ENCODE peak calls at places on chromosomes 1 and 21, in four cellular contexts. Y, H, V and F are unnamed samples.

GRCh38 chr1:159334797-159335196 is 32.7 kb downstream of the FCER1A start:
- DNase-seq in Y (no peak), H (no peak), V (no peak), F (no peak)

GRCh38 chr1:9443913-9444445 is 95.3 kb upstream of the SLC25A33 start:
- DNase-seq in Y (no peak), H (peak), V (peak), F (no peak)

GRCh38 chr1:117655220-117655577 is 49.4 kb downstream of the TENT5C start:
- DNase-seq in Y (no peak), H (no peak), V (no peak), F (no peak)

GRCh38 chr1:33342041-33342723 is 21.3 kb upstream of the A3GALT2 start:
- DNase-seq in Y (peak), H (peak), V (no peak), F (peak)

GRCh38 chr21:34771512-34772028 is 102.8 kb downstream of the CLIC6 start:
- DNase-seq in Y (no peak), H (no peak), V (no peak), F (no peak)

GRCh38 chr1:10709646-10710045 is 86.8 kb downstream of the CASZ1 start:
- DNase-seq in Y (no peak), H (no peak), V (peak), F (no peak)

GRCh38 chr1:238951809-238952208 is 434.6 kb upstream of the CHRM3 start:
- DNase-seq in Y (peak), H (no peak), V (no peak), F (peak)

GRCh38 chr1:42735477-42736105 is 4.4 kb downstream of the CLDN19 start:
- DNase-seq in Y (no peak), H (no peak), V (no peak), F (no peak)

GRCh38 chr1:234517087-234517802 is 38.3 kb upstream of the TARBP1 start:
- DNase-seq in Y (no peak), H (no peak), V (no peak), F (no peak)

GRCh38 chr1:87956766-87957165 is 628.1 kb downstream of the LMO4 start:
- DNase-seq in Y (no peak), H (no peak), V (no peak), F (no peak)

GRCh38 chr1:33488624-33489023 is 16.2 kb downstream of the ZSCAN20 start:
- DNase-seq in Y (no peak), H (no peak), V (no peak), F (no peak)

GRCh38 chr1:97562096-97562495 is 358.7 kb downstream of the DPYD start:
- DNase-seq in Y (no peak), H (no peak), V (no peak), F (no peak)

GRCh38 chr1:22619252-22619651 is 17.2 kb upstream of the C1QA start:
- DNase-seq in Y (no peak), H (no peak), V (no peak), F (no peak)

GRCh38 chr1:53899206-53899628 is 5.2 kb downstream of the DIO1 start:
- DNase-seq in Y (no peak), H (peak), V (no peak), F (no peak)

GRCh38 chr1:48870596-48870995 is 93.9 kb upstream of the BEND5 start:
- DNase-seq in Y (no peak), H (no peak), V (no peak), F (peak)

GRCh38 chr1:11501906-11502485 is 23.0 kb downstream of the DISP3 start:
- DNase-seq in Y (no peak), H (no peak), V (peak), F (no peak)

GRCh38 chr1:77534456-77534855 is 148.0 kb downstream of the ZZZ3 start:
- DNase-seq in Y (no peak), H (no peak), V (no peak), F (no peak)

GRCh38 chr1:234610061-234610581 is at the start of gene IRF2BP2:
- DNase-seq in Y (peak), H (peak), V (peak), F (peak)

GRCh38 chr1:29639156-29639736 is 402.9 kb downstream of the PTPRU start:
- DNase-seq in Y (no peak), H (no peak), V (no peak), F (no peak)

GRCh38 chr1:223558512-223558911 is 107.0 kb downstream of the CAPN8 start:
- DNase-seq in Y (no peak), H (no peak), V (no peak), F (no peak)

GRCh38 chr21:38897532-38898421 is 92.0 kb downstream of the ETS2 start:
- DNase-seq in Y (no peak), H (no peak), V (no peak), F (no peak)

GRCh38 chr1:5811419-5811818 is 180.8 kb downstream of the NPHP4 start:
- DNase-seq in Y (no peak), H (no peak), V (peak), F (no peak)

GRCh38 chr1:8343464-8344001 is 25.6 kb downstream of the SLC45A1 start:
- DNase-seq in Y (no peak), H (peak), V (peak), F (no peak)

GRCh38 chr1:149917590-149918144 is at the start of gene SV2A:
- DNase-seq in Y (peak), H (peak), V (peak), F (no peak)

GRCh38 chr21:37557261-37557950 is 190.8 kb downstream of the DYRK1A start:
- DNase-seq in Y (no peak), H (no peak), V (no peak), F (no peak)

GRCh38 chr1:100539836-100540536 is 2.0 kb downstream of the GPR88 start:
- DNase-seq in Y (no peak), H (peak), V (peak), F (no peak)

GRCh38 chr1:235417101-235417697 is 50.0 kb downstream of the TBCE start:
- DNase-seq in Y (peak), H (peak), V (no peak), F (peak)

GRCh38 chr1:52552236-52552504 is 722 bp downstream of the TUT4 start:
- DNase-seq in Y (no peak), H (peak), V (no peak), F (peak)

GRCh38 chr1:52554756-52555155 is 1.9 kb upstream of the TUT4 start:
- DNase-seq in Y (no peak), H (no peak), V (no peak), F (no peak)

GRCh38 chr1:52553372-52554266 is 727 bp upstream of the TUT4 start:
- DNase-seq in Y (peak), H (peak), V (peak), F (peak)

GRCh38 chr1:52552505-52553371 is at the start of gene TUT4:
- DNase-seq in Y (peak), H (peak), V (peak), F (peak)

GRCh38 chr1:52554267-52554640 is 1.4 kb upstream of the TUT4 start:
- DNase-seq in Y (no peak), H (no peak), V (no peak), F (no peak)
- H3K4me3 ChIP-seq in Y (peak), H (peak), V (peak), F (peak)

GRCh38 chr1:116418091-116418830 is 45.2 kb downstream of the ATP1A1 start:
- DNase-seq in Y (peak), H (peak), V (peak), F (peak)

GRCh38 chr1:116415699-116416533 is 42.9 kb downstream of the ATP1A1 start:
- DNase-seq in Y (peak), H (no peak), V (no peak), F (peak)

GRCh38 chr1:116417678-116418077 is 44.6 kb downstream of the ATP1A1 start:
- DNase-seq in Y (no peak), H (no peak), V (no peak), F (no peak)

GRCh38 chr1:116415200-116415698 is 42.2 kb downstream of the ATP1A1 start:
- DNase-seq in Y (no peak), H (no peak), V (no peak), F (no peak)

GRCh38 chr1:116416854-116417513 is 43.9 kb downstream of the ATP1A1 start:
- DNase-seq in Y (no peak), H (no peak), V (no peak), F (no peak)
- H3K4me3 ChIP-seq in Y (no peak), H (peak), V (no peak), F (no peak)

DNA sequence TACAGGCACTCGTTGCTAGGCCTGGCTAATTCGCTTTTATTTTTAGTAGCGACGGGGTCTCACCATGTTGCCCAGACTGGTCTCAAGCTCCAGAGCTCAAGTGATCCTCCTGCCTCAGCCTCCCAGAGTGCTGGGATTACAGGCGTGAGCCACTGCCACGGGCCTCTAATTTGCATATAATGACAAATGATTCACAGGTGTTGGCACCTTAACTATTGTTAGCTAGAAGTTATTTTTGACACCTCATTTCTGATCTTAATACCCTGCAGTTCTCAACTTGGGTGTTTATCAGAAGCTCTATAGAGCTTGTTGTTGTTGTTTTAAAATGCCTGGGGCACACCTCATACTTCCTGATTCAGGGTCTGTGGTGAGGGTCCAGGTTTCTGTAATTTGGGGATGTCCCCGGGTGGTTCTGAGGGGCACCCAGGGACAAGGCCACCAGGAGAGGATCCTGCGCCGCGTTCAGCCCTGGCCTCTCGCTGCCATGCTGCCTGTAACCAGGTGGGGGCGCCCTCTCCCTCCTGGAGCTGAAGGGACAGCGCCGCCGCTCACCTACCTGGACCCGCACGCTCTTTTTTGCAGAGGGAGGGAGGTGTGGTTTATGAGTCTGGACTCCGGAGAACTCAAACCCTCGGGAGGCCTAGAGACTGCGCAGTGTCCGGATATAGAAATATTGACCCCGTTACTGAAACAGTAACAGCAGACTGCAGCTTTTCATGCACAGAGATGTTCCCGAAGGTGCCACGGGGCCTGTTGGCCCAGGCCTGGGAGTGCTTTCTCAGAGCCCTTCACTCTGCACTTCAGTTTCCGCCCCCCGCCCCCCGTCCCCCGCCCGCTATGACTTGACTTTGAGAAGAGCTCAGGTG is 23.0 kb upstream of the NEK2 start:
- DNase-seq in Y (peak), H (peak), V (peak), F (peak)
- H3K4me3 ChIP-seq in Y (no peak), H (no peak), V (peak), F (no peak)

DNA sequence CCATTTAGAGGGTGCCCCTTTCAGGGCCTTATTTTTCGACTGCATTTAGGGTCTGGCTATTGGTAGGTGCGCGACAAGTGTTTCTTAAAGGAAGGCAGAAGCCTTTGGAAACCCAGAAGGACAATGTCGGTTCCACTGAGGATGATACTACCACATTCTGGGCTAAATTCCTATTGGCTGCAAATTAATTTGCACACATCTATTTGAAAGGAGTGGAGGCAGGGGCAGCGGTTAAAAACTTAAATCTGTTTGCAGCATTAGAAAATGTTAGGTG is 1.1 kb downstream of the PATJ start:
- DNase-seq in Y (no peak), H (no peak), V (no peak), F (no peak)
- H3K4me3 ChIP-seq in Y (peak), H (peak), V (peak), F (peak)

GRCh38 chr21:15058718-15059316 is 6.0 kb downstream of the NRIP1 start:
- DNase-seq in Y (no peak), H (no peak), V (no peak), F (no peak)
- H3K4me3 ChIP-seq in Y (no peak), H (peak), V (no peak), F (no peak)

GRCh38 chr1:176552217-176552974 is 89.4 kb downstream of the PAPPA2 start:
- DNase-seq in Y (no peak), H (no peak), V (no peak), F (no peak)
- H3K4me3 ChIP-seq in Y (no peak), H (no peak), V (no peak), F (no peak)

GRCh38 chr1:55981015-55981635 is 598.2 kb downstream of the PLPP3 start:
- DNase-seq in Y (no peak), H (no peak), V (no peak), F (no peak)
- H3K4me3 ChIP-seq in Y (no peak), H (no peak), V (no peak), F (no peak)

DNA sequence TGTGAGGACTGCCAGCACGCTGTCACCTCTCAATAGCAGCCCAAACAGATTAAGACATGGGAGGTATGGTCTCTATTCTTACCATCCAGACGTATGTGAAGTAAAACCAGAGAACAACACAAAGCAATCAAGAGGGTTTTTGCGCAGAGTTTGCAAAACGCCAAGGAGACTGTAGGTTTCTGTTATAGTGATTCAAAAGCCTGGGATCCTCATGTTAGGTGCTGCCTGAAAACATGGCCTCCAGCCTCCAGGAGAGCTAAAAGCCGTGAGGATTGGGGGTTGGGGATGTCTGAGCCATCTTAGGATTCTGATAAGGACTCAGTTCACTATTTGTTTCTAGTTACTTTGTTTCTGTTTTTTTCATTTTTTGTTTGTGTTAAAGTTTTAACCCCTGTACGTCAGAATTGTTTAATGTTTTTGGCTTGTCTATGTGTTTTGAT is 4.2 kb upstream of the CCT8 start:
- DNase-seq in Y (no peak), H (no peak), V (no peak), F (no peak)
- H3K4me3 ChIP-seq in Y (no peak), H (peak), V (peak), F (no peak)

DNA sequence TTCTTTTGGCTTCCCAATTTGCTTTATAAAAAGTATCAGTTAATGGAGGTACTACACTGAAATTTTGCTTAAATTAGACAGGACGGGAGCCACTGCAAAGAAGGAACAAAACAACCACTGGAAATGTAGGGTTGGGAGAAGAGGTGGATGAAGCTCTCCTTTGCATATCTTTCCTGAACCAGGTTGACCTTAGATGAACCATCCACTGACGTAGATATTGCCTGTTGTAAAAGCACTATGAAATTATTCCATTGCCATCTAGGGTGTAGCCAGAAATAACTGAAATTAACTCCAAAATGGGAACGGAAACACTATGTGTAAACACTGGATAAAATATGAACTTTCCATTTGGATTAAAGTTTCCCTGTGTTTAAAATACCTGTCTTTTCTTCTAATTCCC is 1.2 kb upstream of the ABL2 start:
- DNase-seq in Y (no peak), H (no peak), V (no peak), F (no peak)
- H3K4me3 ChIP-seq in Y (no peak), H (no peak), V (no peak), F (peak)